ENCODE peak calls at places on chromosome 20, in five cellular contexts. O, A, F, W and G are unnamed samples.

GRCh38 chr20:59222239-59222981 is 58.8 kb downstream of the ZNF831 start:
- DNase-seq in O (peak), A (peak), F (peak), W (peak), G (peak)

GRCh38 chr20:39853664-39854063 is 835.4 kb downstream of the MAFB start:
- DNase-seq in O (no peak), A (peak), F (peak), W (no peak), G (no peak)

GRCh38 chr20:4053516-4053919 is 38.2 kb upstream of the RNF24 start:
- DNase-seq in O (no peak), A (no peak), F (no peak), W (no peak), G (no peak)

GRCh38 chr20:49620364-49621240 is 52.7 kb upstream of the PTGIS start:
- DNase-seq in O (no peak), A (no peak), F (peak), W (no peak), G (no peak)

GRCh38 chr20:62475819-62476073 is at the start of gene GATA5:
- DNase-seq in O (no peak), A (no peak), F (no peak), W (no peak), G (no peak)

GRCh38 chr20:63259734-63260460 is 5.6 kb upstream of the NKAIN4 start:
- DNase-seq in O (no peak), A (no peak), F (no peak), W (no peak), G (no peak)

GRCh38 chr20:9886227-9886626 is 47.4 kb upstream of the PAK5 start:
- DNase-seq in O (no peak), A (no peak), F (no peak), W (no peak), G (no peak)

GRCh38 chr20:58921564-58921963 is 59.5 kb upstream of the NELFCD start:
- DNase-seq in O (no peak), A (no peak), F (no peak), W (no peak), G (no peak)

GRCh38 chr20:52484438-52484837 is 292.9 kb upstream of the ZFP64 start:
- DNase-seq in O (no peak), A (no peak), F (no peak), W (no peak), G (no peak)

GRCh38 chr20:64109390-64109747 is 2.0 kb upstream of the NPBWR2 start:
- DNase-seq in O (no peak), A (no peak), F (no peak), W (no peak), G (no peak)

DNA sequence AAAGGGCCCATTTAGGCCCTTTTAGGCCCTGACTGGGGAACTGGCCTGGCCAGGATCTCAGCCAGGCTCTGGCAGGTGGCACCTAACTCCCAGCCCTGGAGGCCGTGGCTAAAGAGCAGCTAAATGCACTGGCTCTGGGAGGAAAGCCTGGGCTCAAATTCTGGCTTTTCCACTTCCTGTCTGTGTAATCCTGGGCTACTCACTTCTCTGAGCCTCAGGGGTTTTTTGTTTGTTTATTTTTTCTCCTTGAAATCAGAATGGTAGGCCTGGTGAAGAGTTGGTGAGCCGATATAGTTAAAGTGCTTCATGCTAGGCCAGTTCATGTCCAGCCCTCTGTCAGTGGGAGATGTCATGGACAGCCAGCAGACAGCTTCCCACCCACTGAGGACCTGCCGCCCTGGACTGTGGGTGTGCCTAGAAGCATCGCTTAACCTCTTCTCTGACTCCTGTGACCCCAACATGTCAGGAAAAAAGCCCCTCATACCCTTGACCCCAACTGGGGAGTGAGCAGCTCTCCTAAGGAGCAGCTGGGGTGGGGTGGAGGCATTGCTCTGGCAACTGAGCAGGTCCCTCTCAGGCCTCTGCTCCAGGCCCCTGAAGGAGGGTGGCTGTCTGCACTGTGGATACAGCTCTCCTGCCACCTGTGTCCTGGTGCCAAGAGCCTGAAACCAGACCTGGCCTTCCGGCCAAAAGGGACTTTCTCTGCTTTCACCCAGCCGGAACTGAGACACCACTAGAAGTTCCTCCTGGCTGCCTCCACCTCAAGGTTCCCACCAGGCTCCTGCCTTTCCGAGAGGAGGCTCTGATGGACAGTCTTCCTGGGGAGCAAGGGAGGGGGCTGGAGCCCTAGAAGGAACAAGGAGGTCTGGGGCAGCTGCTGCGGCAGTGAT is 57.2 kb upstream of the MYL9 start:
- DNase-seq in O (no peak), A (no peak), F (no peak), W (no peak), G (no peak)
- TF ChIP-seq JUND in O (no peak), A (no peak), F (no peak), W (no peak), G (no peak)

DNA sequence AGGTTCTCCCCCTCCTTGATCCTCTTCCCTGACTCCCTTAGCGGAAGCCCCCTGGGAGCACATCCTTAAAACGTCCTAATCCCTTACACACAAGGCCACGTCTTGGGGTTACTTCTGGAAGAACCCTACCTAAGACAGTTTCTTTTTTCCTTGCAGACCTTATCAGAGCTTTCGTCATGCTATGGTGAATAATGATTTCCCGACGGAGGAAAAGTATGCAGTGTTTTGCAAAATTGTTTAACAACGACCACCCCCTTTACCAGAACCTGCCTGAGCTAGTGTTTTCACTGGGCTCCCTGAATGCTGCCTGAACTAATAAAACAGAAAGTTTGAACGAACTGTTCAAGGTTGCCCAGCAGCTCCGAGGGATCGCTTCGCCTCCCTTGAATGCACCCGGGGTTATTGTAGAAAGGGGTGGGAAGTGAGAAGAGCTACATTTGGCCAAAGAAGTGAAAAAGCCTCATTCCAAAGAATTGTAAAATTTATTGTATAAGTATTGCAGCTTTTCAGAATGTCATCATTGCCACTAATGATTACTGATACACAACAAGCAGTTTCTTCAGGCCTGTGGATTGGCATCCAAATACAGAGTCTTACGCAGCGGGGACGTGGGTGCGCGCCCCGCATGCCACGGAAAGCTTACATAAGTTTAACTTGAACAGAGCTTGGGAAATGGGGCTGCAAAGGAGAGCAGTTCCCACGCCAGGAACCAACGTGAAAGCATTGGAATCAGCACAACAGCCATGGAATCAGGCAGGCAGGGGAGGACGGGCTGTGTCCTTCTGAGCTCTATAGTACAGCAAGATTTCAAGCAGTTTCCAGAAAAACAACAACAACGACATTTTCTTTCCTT is 27.9 kb upstream of the ZBP1 start:
- DNase-seq in O (no peak), A (no peak), F (no peak), W (no peak), G (no peak)
- TF ChIP-seq JUND in O (no peak), A (no peak), F (no peak), W (no peak), G (no peak)

GRCh38 chr20:25605146-25605545 is 18.7 kb downstream of the NANP start:
- DNase-seq in O (no peak), A (no peak), F (no peak), W (no peak), G (no peak)
- TF ChIP-seq JUND in O (no peak), A (no peak), F (no peak), W (no peak), G (no peak)

DNA sequence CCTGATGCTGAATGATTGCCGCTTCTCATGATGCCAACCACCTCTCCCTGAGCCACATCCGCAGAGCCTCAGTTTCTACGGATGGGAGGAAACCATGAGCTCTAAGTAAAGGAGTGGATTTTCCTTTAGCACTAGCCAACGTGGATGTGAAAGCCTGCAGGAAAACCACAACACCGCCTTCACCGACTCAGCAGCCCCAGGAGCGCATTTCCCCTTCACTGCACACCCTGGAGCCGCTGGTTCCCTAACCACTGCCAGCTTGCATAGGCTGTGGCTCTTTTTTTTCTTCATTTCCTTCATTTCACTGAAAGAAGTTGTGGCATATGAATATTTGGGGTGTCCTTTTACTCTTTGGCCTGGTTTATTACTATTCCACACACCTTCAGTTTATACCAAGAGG is 50.5 kb upstream of the SSTR4 start:
- DNase-seq in O (no peak), A (no peak), F (no peak), W (no peak), G (no peak)
- TF ChIP-seq JUND in O (no peak), A (no peak), F (no peak), W (no peak), G (no peak)

GRCh38 chr20:11861479-11861878 is 56.2 kb upstream of the BTBD3 start:
- DNase-seq in O (no peak), A (no peak), F (no peak), W (no peak), G (no peak)

GRCh38 chr20:11869641-11870040 is 48.1 kb upstream of the BTBD3 start:
- DNase-seq in O (no peak), A (no peak), F (no peak), W (no peak), G (peak)

GRCh38 chr20:11870411-11870810 is 47.3 kb upstream of the BTBD3 start:
- DNase-seq in O (no peak), A (no peak), F (no peak), W (no peak), G (no peak)

DNA sequence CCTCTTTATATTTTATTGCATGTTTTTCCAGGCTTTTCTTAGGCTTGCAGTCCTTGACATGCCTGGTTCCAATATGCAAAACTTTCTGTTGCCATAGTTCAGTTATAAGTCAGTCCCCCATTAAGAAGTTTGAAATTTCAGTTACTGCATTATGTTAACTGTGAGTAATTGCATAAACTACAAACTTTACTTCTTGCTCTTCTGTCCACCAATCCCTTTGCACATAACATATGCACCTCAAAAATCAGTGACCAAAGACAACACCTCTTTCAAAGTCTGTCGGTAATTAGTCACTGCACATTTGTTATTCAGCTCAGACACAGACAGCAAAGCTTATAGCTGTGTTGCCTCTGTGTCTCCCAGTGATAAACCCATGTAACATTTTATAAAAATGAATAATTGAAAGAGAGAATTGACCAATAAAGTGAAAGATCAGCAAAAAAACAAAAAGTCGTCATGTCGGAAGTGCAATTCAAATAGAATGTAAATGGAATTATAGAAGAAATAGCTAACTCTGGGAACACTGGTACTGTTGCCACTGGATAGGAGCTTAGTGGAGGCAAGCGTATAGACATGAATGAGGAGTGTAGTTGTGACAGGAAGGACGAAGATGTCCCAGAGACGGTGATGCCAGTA is 50.3 kb upstream of the BTBD3 start:
- DNase-seq in O (no peak), A (no peak), F (no peak), W (no peak), G (no peak)
- TF ChIP-seq JUND in O (no peak), A (no peak), F (no peak), W (no peak), G (no peak)